ENCODE peak calls at places on chromosomes 12 and 14, in five cellular contexts. J, U, I, H and K are unnamed samples.

GRCh38 chr12:107488666-107489065 is 196.9 kb upstream of the PWP1 start:
- DNase-seq in J (no peak), U (no peak), I (no peak), H (no peak), K (no peak)

GRCh38 chr12:82832091-82832490 is 145.4 kb downstream of the TMTC2 start:
- DNase-seq in J (no peak), U (no peak), I (no peak), H (no peak), K (no peak)

GRCh38 chr14:53900499-53900898 is 56.1 kb downstream of the BMP4 start:
- DNase-seq in J (no peak), U (no peak), I (no peak), H (no peak), K (no peak)

GRCh38 chr14:101602466-101602840 is 41.2 kb downstream of the DIO3 start:
- DNase-seq in J (no peak), U (no peak), I (no peak), H (no peak), K (no peak)

GRCh38 chr14:50800032-50800431 is 30.9 kb downstream of the NIN start:
- DNase-seq in J (no peak), U (peak; percentile 4), I (no peak), H (no peak), K (no peak)

GRCh38 chr14:100372357-100373048 is 49.4 kb downstream of the SLC25A47 start:
- DNase-seq in J (no peak), U (no peak), I (no peak), H (no peak), K (no peak)

GRCh38 chr12:92107621-92108131 is 38.0 kb downstream of the BTG1 start:
- DNase-seq in J (no peak), U (no peak), I (no peak), H (no peak), K (peak; percentile 14)

GRCh38 chr14:29810657-29811056 is 117.0 kb downstream of the PRKD1 start:
- DNase-seq in J (no peak), U (no peak), I (no peak), H (no peak), K (no peak)

GRCh38 chr14:59566725-59567124 is 9.9 kb downstream of the CCDC175 start:
- DNase-seq in J (no peak), U (no peak), I (no peak), H (no peak), K (no peak)

GRCh38 chr14:63840981-63841380 is 11.8 kb upstream of the SYNE2 start:
- DNase-seq in J (no peak), U (no peak), I (peak; percentile 44), H (no peak), K (peak; percentile 75)
- TF ChIP-seq ESRRA in J (no peak), U (no peak), I (no peak), H (no peak), K (no peak)

DNA sequence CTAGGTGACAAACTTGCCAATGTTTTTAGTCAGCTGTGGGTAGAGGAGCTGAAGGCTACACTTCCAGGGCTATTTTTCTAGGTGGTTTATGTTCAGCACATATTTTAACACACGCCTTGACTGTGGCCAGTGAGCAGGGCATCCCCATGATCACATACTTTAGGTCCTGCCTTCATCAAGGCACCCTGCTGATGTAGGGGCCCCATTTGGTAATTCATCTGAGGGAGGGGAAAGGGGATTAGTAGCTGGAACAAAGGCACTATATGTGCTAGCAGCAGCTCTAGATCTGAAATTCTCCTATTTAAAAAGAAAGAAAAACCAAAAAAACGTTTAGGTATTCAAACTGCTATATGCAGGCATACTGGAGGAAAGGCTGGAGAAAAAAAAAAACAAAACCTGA is 14.5 kb downstream of the EGLN3 start:
- DNase-seq in J (no peak), U (no peak), I (no peak), H (no peak), K (no peak)
- TF ChIP-seq ESRRA in J (no peak), U (no peak), I (no peak), H (no peak), K (no peak)

GRCh38 chr14:39432619-39433451 is 602 bp upstream of the FBXO33 start:
- DNase-seq in J (peak; percentile 64), U (peak; percentile 95), I (peak; percentile 96), H (peak; percentile 62), K (peak; percentile 88)
- TF ChIP-seq ESRRA in J (no peak), U (no peak), I (peak; percentile 83), H (no peak), K (no peak)

DNA sequence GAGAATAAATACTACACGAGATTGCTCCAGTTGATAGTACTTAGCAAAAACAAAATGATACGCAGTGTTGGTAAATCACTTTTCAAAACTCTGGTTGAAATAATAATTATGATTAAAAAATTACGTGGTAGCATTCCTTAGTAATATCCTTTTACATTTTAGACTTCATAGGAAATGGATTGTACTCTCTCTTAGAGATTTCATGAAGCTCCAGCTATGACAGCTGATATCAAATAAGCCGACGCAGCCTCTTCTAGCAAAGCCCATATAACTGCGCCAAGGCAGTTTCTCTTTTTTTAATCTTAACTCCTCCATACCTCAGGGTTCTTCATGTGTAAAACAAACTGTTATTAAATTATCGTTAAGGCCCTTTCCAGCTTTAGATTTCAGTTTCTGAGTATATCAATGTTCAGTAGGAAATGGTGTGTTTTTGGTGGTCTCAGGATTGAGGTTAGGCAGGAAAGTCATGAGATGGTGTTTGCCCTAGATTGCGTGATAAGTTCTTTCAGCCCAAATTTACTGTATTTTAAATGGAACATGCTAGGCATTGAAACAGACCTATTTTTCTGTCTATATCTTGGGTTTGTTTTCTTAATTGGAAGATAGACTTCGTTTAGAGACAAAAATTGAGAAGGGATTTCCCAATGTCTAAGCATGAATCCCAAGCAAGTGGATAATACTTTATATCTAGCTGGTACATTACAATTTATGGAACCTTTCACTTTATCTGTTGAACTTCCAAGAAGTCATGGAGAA is 893 bp upstream of the CFL2 start:
- DNase-seq in J (no peak), U (no peak), I (no peak), H (no peak), K (no peak)
- TF ChIP-seq ESRRA in J (no peak), U (no peak), I (no peak), H (no peak), K (no peak)

DNA sequence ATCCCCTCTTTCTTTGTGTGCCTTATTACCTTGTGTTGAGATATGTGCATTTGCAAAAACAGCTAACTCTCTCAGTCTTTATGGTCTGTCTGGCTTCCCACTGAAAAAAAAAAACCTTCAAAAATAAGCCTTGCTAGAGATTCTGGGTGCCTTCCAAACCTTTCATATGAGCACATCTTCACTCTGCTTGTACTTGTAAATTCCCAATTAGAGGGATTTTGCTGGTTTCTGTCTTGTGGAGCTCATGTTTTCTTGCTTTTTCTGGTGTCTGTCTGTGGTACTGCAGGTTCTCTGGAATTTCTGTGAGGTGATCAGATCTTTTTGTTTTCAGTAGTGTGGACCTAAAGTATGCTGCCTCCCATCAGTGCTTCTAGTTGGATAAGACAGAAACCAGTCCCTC is 100.1 kb downstream of the PIK3C2G start:
- DNase-seq in J (no peak), U (no peak), I (no peak), H (no peak), K (no peak)
- TF ChIP-seq ESRRA in J (no peak), U (no peak), I (no peak), H (no peak), K (no peak)

GRCh38 chr12:6949063-6949594 is 2.0 kb upstream of the PTPN6 start:
- DNase-seq in J (no peak), U (no peak), I (no peak), H (no peak), K (no peak)

GRCh38 chr12:6952121-6952859 is 1.1 kb downstream of the PTPN6 start:
- DNase-seq in J (no peak), U (no peak), I (no peak), H (no peak), K (no peak)

GRCh38 chr12:6950944-6951540 is at the start of gene PTPN6:
- DNase-seq in J (no peak), U (no peak), I (no peak), H (no peak), K (no peak)

GRCh38 chr12:6951551-6952120 is 480 bp downstream of the PTPN6 start:
- DNase-seq in J (no peak), U (no peak), I (no peak), H (no peak), K (no peak)

DNA sequence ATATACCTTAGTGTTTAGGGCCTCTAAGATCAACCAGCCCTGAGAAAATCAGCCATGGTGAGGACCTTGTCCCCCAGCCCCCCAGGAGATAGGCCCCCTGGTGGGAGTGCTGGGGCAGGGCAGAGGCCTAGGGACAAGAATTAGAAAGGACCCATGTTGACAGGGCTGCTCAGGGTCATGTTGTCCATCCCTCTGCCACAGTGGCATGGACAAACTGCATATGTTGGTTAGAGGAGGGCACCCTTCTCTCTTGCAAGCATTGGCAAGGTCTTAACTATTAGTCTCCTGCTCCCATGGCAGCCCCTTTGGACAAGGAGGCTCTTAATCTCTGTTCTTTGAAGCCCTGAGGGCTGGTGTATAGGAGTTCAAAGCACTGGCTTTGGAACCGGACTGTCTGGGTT is 755 bp upstream of the PTPN6 start:
- DNase-seq in J (peak; percentile 36), U (no peak), I (no peak), H (no peak), K (no peak)
- TF ChIP-seq ESRRA in J (no peak), U (no peak), I (no peak), H (no peak), K (no peak)

GRCh38 chr14:75928587-75929230 is 53.1 kb downstream of the TGFB3 start:
- DNase-seq in J (no peak), U (no peak), I (no peak), H (no peak), K (no peak)
- TF ChIP-seq ESRRA in J (no peak), U (no peak), I (no peak), H (no peak), K (no peak)